ENCODE peak calls at places on chromosome 14, in six cellular contexts. J, N, Q, A, Y and O are unnamed samples.

GRCh38 chr14:56248442-56248841 is 130.2 kb downstream of the PELI2 start:
- DNase-seq in J (no peak), N (no peak), Q (no peak), A (peak), Y (no peak), O (no peak)

GRCh38 chr14:62691613-62692489 is 353.4 kb downstream of the KCNH5 start:
- DNase-seq in J (no peak), N (no peak), Q (peak), A (no peak), Y (peak), O (no peak)

GRCh38 chr14:68384335-68384734 is 408.5 kb downstream of the ZFP36L1 start:
- DNase-seq in J (no peak), N (no peak), Q (peak), A (no peak), Y (no peak), O (no peak)

GRCh38 chr14:101134851-101135486 is 231.4 kb upstream of the RTL1 start:
- DNase-seq in J (no peak), N (no peak), Q (peak), A (no peak), Y (no peak), O (no peak)

GRCh38 chr14:104217486-104218360 is 79.3 kb downstream of the KIF26A start:
- DNase-seq in J (no peak), N (no peak), Q (no peak), A (no peak), Y (no peak), O (no peak)

GRCh38 chr14:100476012-100476822 is 111.0 kb downstream of the BEGAIN start:
- DNase-seq in J (no peak), N (peak), Q (peak), A (no peak), Y (peak), O (no peak)

GRCh38 chr14:101838476-101838875 is 77.0 kb downstream of the PPP2R5C start:
- DNase-seq in J (no peak), N (no peak), Q (no peak), A (no peak), Y (no peak), O (no peak)

GRCh38 chr14:57391609-57392195 is 1.3 kb downstream of the NAA30 start:
- DNase-seq in J (peak), N (no peak), Q (peak), A (no peak), Y (peak), O (peak)

GRCh38 chr14:41604793-41605534 is 1.7 kb upstream of the LRFN5 start:
- DNase-seq in J (peak), N (no peak), Q (peak), A (peak), Y (no peak), O (no peak)

GRCh38 chr14:73740921-73741326 is 26.7 kb upstream of the PNMA1 start:
- DNase-seq in J (no peak), N (peak), Q (peak), A (peak), Y (peak), O (no peak)

GRCh38 chr14:104461676-104462443 is 117.7 kb upstream of the C14orf180 start:
- DNase-seq in J (peak), N (no peak), Q (no peak), A (peak), Y (no peak), O (no peak)

GRCh38 chr14:29536886-29537511 is 390.6 kb downstream of the PRKD1 start:
- DNase-seq in J (no peak), N (no peak), Q (no peak), A (no peak), Y (peak), O (peak)

GRCh38 chr14:35279369-35279768 is 12.8 kb upstream of the PSMA6 start:
- DNase-seq in J (no peak), N (no peak), Q (no peak), A (no peak), Y (no peak), O (no peak)

GRCh38 chr14:22882529-22883190 is 362 bp upstream of the REM2 start:
- DNase-seq in J (peak), N (peak), Q (peak), A (peak), Y (peak), O (peak)

GRCh38 chr14:41830679-41831078 is 224.0 kb downstream of the LRFN5 start:
- DNase-seq in J (no peak), N (no peak), Q (peak), A (peak), Y (no peak), O (no peak)

GRCh38 chr14:63922696-63923421 is 70.1 kb downstream of the SYNE2 start:
- DNase-seq in J (no peak), N (peak), Q (peak), A (no peak), Y (peak), O (no peak)

GRCh38 chr14:37565550-37565949 is 29.5 kb downstream of the FOXA1 start:
- DNase-seq in J (peak), N (no peak), Q (no peak), A (peak), Y (peak), O (no peak)

DNA sequence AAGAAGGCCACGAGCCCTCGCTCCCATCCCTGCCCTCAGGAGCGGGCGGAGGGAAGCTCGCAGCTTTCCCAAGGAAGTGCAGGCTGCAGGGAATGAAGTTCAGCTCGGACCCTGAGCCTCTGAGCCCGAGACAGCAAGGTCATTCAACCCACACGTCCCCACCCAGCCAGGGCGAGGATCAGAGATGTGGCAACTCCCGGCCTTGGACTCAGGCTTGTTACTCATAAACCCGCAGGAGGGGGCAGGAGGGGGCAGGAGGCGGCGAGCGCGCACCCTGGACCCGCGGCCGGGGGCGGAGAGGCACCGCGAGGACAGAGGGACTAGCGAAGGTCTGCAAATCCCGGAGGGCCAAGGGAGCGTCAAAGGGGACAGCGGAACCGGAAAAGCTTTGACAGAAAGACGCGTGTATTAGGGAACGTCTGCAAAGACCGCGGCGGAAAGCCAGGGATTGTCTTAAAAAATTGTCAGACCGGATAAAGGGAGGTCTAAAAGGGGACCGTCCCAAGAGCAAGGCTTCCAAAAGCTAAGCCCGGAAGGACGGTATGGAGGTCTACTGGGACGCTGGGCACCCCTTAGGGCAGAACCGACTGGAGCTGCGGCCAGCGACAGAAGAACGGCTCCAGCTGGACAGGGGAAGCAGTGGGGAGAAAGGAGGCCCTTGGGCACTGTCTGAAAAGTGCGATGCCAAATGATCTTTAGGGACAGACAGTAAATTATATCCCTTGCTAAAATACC is 609 bp upstream of the DCAF11 start:
- DNase-seq in J (peak), N (peak), Q (peak), A (peak), Y (peak), O (peak)
- TF ChIP-seq CTCF in J (no peak), N (no peak), Q (no peak), A (no peak), Y (no peak), O (no peak)

GRCh38 chr14:44699391-44699790 is 192.3 kb upstream of the FSCB start:
- DNase-seq in J (no peak), N (no peak), Q (no peak), A (no peak), Y (no peak), O (no peak)
- H3K27ac ChIP-seq in J (no peak), N (no peak), Q (no peak), A (no peak), Y (no peak), O (no peak)

GRCh38 chr14:60878536-60878935 is 102.3 kb downstream of the TRMT5 start:
- DNase-seq in J (no peak), N (no peak), Q (no peak), A (no peak), Y (no peak), O (no peak)
- TF ChIP-seq EZH2phosphoT487 in J (no peak), N (no peak), Q (no peak), A (no peak), Y (no peak), O (no peak)

DNA sequence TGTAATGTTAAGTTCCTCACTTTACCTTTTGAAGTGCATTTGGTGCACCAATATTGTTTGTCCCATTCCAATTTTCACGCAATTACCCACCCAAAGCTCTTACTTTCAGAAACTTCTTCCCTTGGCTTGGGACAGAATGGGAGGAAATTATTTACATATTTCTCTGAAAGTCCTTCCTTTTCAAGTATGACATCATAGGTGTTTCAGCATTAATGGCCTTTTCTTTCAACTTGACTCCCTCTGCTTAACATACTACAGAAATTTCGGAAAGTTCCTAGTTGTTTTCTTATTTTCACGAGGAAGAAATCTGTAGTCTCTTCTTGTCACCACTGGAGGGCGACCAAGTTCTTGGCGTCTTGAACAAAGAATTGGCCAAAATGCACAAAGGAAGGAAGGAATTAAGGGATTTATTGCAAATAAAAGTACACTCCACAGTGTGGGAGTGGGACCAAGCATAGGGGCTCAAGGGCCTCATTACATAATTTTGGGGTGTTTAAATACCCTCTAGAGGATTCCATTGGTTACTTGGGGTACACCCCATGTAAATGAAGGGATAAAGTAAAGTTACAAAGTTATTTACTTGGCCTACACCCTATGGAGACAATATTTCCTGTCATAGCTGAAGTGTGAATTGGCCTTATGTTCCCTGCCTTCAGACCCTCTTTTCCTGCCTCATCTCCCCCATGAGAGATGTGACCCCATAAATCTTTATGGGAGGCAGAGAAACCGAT is 70.5 kb downstream of the RPL10L start:
- DNase-seq in J (peak), N (peak), Q (peak), A (peak), Y (peak), O (peak)
- TF ChIP-seq CTCF in J (peak), N (peak), Q (peak), A (peak), Y (peak), O (peak)

GRCh38 chr14:55025948-55026347 is 951 bp downstream of the WDHD1 start:
- DNase-seq in J (no peak), N (no peak), Q (no peak), A (no peak), Y (no peak), O (no peak)
- H3K27ac ChIP-seq in J (no peak), N (no peak), Q (no peak), A (peak), Y (no peak), O (peak)

GRCh38 chr14:75011356-75012097 is 8.8 kb downstream of the EIF2B2 start:
- DNase-seq in J (no peak), N (no peak), Q (no peak), A (no peak), Y (peak), O (no peak)
- TF ChIP-seq EZH2phosphoT487 in J (no peak), N (no peak), Q (no peak), A (no peak), Y (no peak), O (no peak)

GRCh38 chr14:95453713-95453980 is 62.8 kb downstream of the SYNE3 start:
- DNase-seq in J (no peak), N (no peak), Q (no peak), A (no peak), Y (no peak), O (no peak)

GRCh38 chr14:95455246-95455645 is 61.2 kb downstream of the SYNE3 start:
- DNase-seq in J (no peak), N (no peak), Q (no peak), A (no peak), Y (no peak), O (no peak)

GRCh38 chr14:95449131-95449530 is 67.3 kb downstream of the SYNE3 start:
- DNase-seq in J (no peak), N (no peak), Q (no peak), A (no peak), Y (no peak), O (no peak)

GRCh38 chr14:95452890-95453712 is 63.3 kb downstream of the SYNE3 start:
- DNase-seq in J (peak), N (no peak), Q (no peak), A (no peak), Y (no peak), O (no peak)

GRCh38 chr14:95452176-95452889 is 64.1 kb downstream of the SYNE3 start:
- DNase-seq in J (peak), N (no peak), Q (no peak), A (peak), Y (peak), O (peak)
- TF ChIP-seq CTCF in J (peak), N (peak), Q (peak), A (peak), Y (peak), O (peak)

GRCh38 chr14:69711065-69711464 is 55.9 kb upstream of the SRSF5 start:
- DNase-seq in J (no peak), N (no peak), Q (no peak), A (no peak), Y (no peak), O (no peak)

GRCh38 chr14:69712637-69713088 is 54.3 kb upstream of the SRSF5 start:
- DNase-seq in J (peak), N (no peak), Q (no peak), A (peak), Y (no peak), O (no peak)

GRCh38 chr14:69712217-69712565 is 54.8 kb upstream of the SRSF5 start:
- DNase-seq in J (no peak), N (no peak), Q (no peak), A (no peak), Y (no peak), O (no peak)

GRCh38 chr14:69710378-69710777 is 56.6 kb upstream of the SRSF5 start:
- DNase-seq in J (no peak), N (no peak), Q (no peak), A (no peak), Y (no peak), O (no peak)

GRCh38 chr14:69711471-69712216 is 55.3 kb upstream of the SRSF5 start:
- DNase-seq in J (no peak), N (no peak), Q (no peak), A (no peak), Y (no peak), O (no peak)
- H3K27ac ChIP-seq in J (peak), N (peak), Q (no peak), A (no peak), Y (no peak), O (no peak)

GRCh38 chr14:88196925-88197324 is 126.1 kb downstream of the KCNK10 start:
- DNase-seq in J (no peak), N (no peak), Q (no peak), A (no peak), Y (no peak), O (no peak)
- TF ChIP-seq EZH2phosphoT487 in J (no peak), N (no peak), Q (no peak), A (no peak), Y (no peak), O (no peak)